ENCODE peak calls at places on chromosomes 6 and 20, in four cellular contexts. Y is brain microvascular endothelial cell, F is HCT116, B is colonic mucosa. Q is an unnamed sample.

GRCh38 chr6:81262656-81263055 is 489.8 kb downstream of the TENT5A start:
- DNase-seq in Y (no peak), F (no peak), B (no peak), Q (no peak)

GRCh38 chr20:62978559-62978938 is 26.0 kb downstream of the SLC17A9 start:
- DNase-seq in Y (no peak), F (no peak), B (no peak), Q (no peak)

GRCh38 chr20:2914160-2914559 is 40.9 kb downstream of the PTPRA start:
- DNase-seq in Y (peak; percentile 4), F (no peak), B (no peak), Q (no peak)

GRCh38 chr6:70398783-70399730 is 14.3 kb upstream of the FAM135A start:
- DNase-seq in Y (peak; percentile 27), F (peak; percentile 97), B (peak; percentile 70), Q (no peak)

GRCh38 chr6:133806358-133806757 is 82.6 kb upstream of the TCF21 start:
- DNase-seq in Y (peak; percentile 32), F (no peak), B (no peak), Q (no peak)

GRCh38 chr20:57912227-57912582 is 202.4 kb upstream of the PMEPA1 start:
- DNase-seq in Y (no peak), F (no peak), B (no peak), Q (no peak)

GRCh38 chr6:157186785-157187181 is 136.5 kb downstream of the TMEM242 start:
- DNase-seq in Y (no peak), F (no peak), B (no peak), Q (no peak)

GRCh38 chr6:49463612-49463967 is 420 bp downstream of the CENPQ start:
- DNase-seq in Y (no peak), F (no peak), B (no peak), Q (no peak)

GRCh38 chr20:45835230-45836224 is 1.9 kb downstream of the SNX21 start:
- DNase-seq in Y (no peak), F (no peak), B (no peak), Q (no peak)

GRCh38 chr6:36838896-36839818 is at the start of gene CPNE5:
- DNase-seq in Y (no peak), F (no peak), B (no peak), Q (no peak)

GRCh38 chr6:149909701-149910470 is 12.0 kb upstream of the RAET1E start:
- DNase-seq in Y (no peak), F (no peak), B (no peak), Q (no peak)

GRCh38 chr6:120384671-120385070 is 949.6 kb downstream of the TBC1D32 start:
- DNase-seq in Y (no peak), F (no peak), B (no peak), Q (no peak)

GRCh38 chr6:115782612-115783011 is 278.1 kb downstream of the FRK start:
- DNase-seq in Y (no peak), F (no peak), B (no peak), Q (no peak)

GRCh38 chr20:23164176-23164601 is 78.1 kb upstream of the CD93 start:
- DNase-seq in Y (no peak), F (no peak), B (peak; percentile 73), Q (no peak)

GRCh38 chr20:49478266-49478665 is 4.2 kb downstream of the KCNB1 start:
- DNase-seq in Y (no peak), F (no peak), B (no peak), Q (no peak)

GRCh38 chr6:107847844-107848802 is 24.0 kb upstream of the SCML4 start:
- DNase-seq in Y (peak; percentile 72), F (peak; percentile 34), B (peak; percentile 87), Q (no peak)

GRCh38 chr6:93787841-93788240 is 368.5 kb upstream of the EPHA7 start:
- DNase-seq in Y (peak; percentile 79), F (no peak), B (no peak), Q (no peak)

GRCh38 chr6:89828988-89829590 is 591 bp upstream of the CASP8AP2 start:
- DNase-seq in Y (no peak), F (no peak), B (peak; percentile 21), Q (no peak)

GRCh38 chr20:53829706-53830521 is 236.3 kb upstream of the ZNF217 start:
- DNase-seq in Y (peak; percentile 46), F (no peak), B (no peak), Q (peak; percentile 99)

GRCh38 chr6:158057213-158057987 is 75.7 kb downstream of the SYNJ2 start:
- DNase-seq in Y (peak; percentile 92), F (peak; percentile 90), B (no peak), Q (no peak)

GRCh38 chr6:110949679-110950285 is 8.7 kb upstream of the GTF3C6 start:
- DNase-seq in Y (no peak), F (peak; percentile 12), B (no peak), Q (peak; percentile 44)

GRCh38 chr6:170206317-170206621 is 84.6 kb downstream of the DLL1 start:
- DNase-seq in Y (no peak), F (no peak), B (peak; percentile 5), Q (no peak)

GRCh38 chr6:122289721-122290501 is 109.5 kb upstream of the HSF2 start:
- DNase-seq in Y (peak; percentile 9), F (peak; percentile 13), B (no peak), Q (peak; percentile 35)

GRCh38 chr6:26304213-26305096 is 60.5 kb upstream of the BTN3A2 start:
- DNase-seq in Y (peak; percentile 72), F (peak; percentile 81), B (peak; percentile 50), Q (no peak)

GRCh38 chr20:54132612-54133433 is 41.0 kb downstream of the CYP24A1 start:
- DNase-seq in Y (peak; percentile 96), F (peak; percentile 92), B (no peak), Q (no peak)

GRCh38 chr6:3986241-3986640 is 92.7 kb downstream of the FAM217A start:
- DNase-seq in Y (no peak), F (no peak), B (no peak), Q (no peak)

GRCh38 chr6:3987576-3987975 is 91.4 kb downstream of the FAM217A start:
- DNase-seq in Y (no peak), F (no peak), B (no peak), Q (no peak)

GRCh38 chr6:3987072-3987471 is 91.9 kb downstream of the FAM217A start:
- DNase-seq in Y (peak; percentile 16), F (no peak), B (peak; percentile 32), Q (no peak)

GRCh38 chr6:3991941-3992340 is 87.0 kb downstream of the FAM217A start:
- DNase-seq in Y (no peak), F (no peak), B (no peak), Q (no peak)

GRCh38 chr6:3990692-3991491 is 88.0 kb downstream of the FAM217A start:
- DNase-seq in Y (peak; percentile 90), F (peak; percentile 65), B (peak; percentile 89), Q (peak; percentile 47)
- H3K27ac ChIP-seq in Y (no peak overlapping the region), F (no peak overlapping the region), B (no peak overlapping the region), Q (no peak overlapping the region)

DNA sequence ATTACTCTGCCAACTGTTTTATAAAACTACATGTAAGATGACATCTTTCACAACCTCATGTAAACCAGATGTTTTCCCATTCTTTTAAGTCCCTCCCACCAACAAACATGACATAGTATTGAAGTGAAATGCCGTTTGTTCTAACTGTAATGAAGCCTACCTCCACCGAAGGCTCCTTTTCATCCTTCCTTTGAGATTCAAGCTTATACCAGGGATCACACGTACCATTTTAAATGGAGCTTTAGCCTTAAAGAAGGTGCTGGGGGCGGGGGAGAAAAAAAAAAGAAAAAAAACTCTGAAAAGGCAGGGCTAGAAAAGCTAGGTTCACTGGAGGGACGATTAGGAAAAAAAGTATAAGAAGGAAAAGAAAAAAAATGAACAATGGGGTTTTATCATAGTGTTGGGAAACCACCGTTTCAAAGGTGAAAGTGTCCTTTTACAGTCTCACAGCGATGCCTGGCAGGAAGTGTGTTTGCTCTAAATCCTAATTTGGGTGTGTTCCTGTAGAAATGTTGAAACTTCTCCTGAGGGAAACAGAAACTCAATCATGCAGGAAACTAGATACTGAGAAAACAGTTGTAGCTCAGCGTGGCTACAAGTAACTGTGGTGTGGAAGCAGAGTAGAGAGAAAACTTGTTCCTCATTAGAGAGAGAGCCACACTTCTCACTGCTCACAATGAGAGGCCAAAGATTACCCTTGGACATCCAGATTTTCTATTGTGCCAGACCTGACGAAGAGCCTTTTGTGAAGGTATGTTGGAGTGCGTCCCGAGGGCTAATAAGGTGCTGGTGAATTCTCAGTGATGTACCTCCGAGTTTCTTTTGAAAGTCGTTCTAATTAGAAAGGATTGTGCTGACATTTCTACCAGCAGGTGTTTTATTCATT is 37.6 kb upstream of the HINT3 start:
- DNase-seq in Y (peak; percentile 85), F (no peak), B (peak; percentile 66), Q (no peak)
- H3K4me3 ChIP-seq in Y (peak overlapping the region; percentile 27), F (no peak overlapping the region), B (peak overlapping the region; percentile 32), Q (peak overlapping the region; percentile 63)

DNA sequence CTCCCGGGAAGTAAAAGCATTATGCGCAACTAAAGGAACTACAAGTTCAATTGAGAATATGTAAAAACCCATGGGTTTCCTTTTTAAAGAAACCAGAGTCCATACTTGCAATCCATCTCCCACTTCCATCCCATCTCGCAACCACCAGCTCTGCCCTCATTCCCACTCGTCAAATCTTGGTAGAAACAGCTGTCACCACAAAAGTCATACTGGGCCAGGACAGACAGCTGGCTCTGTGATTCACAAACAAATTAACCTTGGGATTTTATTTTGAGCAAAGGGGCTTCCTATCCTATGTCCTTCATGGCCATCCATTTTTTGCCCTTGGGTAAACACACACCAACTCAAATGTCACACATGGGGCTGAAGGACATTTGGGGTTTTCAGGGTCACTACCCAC is 81.4 kb downstream of the HAO1 start:
- DNase-seq in Y (no peak), F (no peak), B (no peak), Q (no peak)
- H3K27ac ChIP-seq in Y (no peak overlapping the region), F (no peak overlapping the region), B (no peak overlapping the region), Q (no peak overlapping the region)

DNA sequence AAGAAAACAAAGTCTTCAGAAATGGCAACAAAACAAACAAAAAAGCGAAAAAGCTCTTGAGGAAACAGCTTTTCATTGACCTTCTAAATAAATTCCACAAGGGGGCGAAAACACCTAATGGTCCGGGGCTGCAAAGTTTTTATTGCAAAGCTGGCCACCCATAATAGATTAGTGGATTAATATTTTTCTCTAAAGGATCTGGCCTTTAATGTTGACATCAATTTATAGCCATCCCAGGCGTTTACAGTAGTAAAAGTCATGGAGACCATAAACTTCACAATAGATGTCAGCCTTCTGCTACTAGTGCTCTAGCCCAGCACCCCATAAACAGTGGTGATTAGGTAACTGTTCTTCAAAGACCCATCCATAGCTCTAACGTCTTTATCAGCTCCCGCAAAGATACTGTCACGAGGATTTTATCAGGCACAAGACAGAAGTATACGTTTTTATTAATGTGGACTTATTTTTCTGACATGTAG is 4.8 kb downstream of the CITED2 start:
- DNase-seq in Y (peak; percentile 66), F (no peak), B (no peak), Q (peak; percentile 78)
- H3K4me3 ChIP-seq in Y (no peak overlapping the region), F (no peak overlapping the region), B (no peak overlapping the region), Q (peak overlapping the region; percentile 94)

GRCh38 chr6:43284986-43285385 is 13.1 kb upstream of the SLC22A7 start:
- DNase-seq in Y (no peak), F (no peak), B (no peak), Q (no peak)

GRCh38 chr6:43285415-43285814 is 12.6 kb upstream of the SLC22A7 start:
- DNase-seq in Y (no peak), F (no peak), B (no peak), Q (no peak)

GRCh38 chr6:43283514-43283901 is 14.6 kb upstream of the SLC22A7 start:
- DNase-seq in Y (no peak), F (no peak), B (no peak), Q (no peak)

GRCh38 chr6:43282636-43283513 is 15.2 kb upstream of the SLC22A7 start:
- DNase-seq in Y (no peak), F (no peak), B (no peak), Q (no peak)

DNA sequence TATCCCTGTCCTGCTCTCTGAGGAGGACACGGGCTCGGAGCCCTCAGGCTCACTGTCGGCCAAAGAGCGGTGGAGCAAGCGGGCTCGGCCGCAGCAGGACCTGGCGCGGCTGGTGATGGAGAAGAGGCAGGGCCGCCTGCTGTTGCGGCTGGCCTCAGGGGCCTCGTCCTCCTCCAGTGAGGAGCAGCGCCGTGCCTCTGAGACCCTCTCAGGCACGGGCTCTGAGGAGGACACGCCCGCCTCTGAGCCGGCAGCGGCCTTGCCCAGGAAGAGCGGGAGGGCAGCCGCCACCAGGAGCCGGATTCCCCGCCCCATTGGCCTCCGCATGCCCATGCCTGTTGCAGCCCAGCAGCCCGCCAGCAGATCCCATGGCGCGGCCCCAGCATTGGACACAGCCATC is 14.2 kb upstream of the SLC22A7 start:
- DNase-seq in Y (no peak), F (no peak), B (no peak), Q (no peak)
- H3K27ac ChIP-seq in Y (no peak overlapping the region), F (no peak overlapping the region), B (no peak overlapping the region), Q (no peak overlapping the region)